ENCODE peak calls at places on chromosomes 1 and 21, in nine cellular contexts. V is coronary artery; D is posterior cingulate gyrus; R is T-helper 2 cell; A is OCI-LY7; U is cardiac muscle cell; Z is psoas muscle; K is activated CD4-positive, alpha-beta T cell treated with anti-CD3 and anti-CD28 coated beads for 4 hours; N is Calu3. H is an unnamed sample.
A peak's percentile ranks its signal among the peaks of the same experiment; 100 is the strongest.

GRCh38 chr1:33634806-33635205 is 162.4 kb downstream of the ZSCAN20 start:
- DNase-seq in U (peak; percentile 62), A (peak; percentile 26), N (peak; percentile 57), R (no peak), K (no peak), D (peak; percentile 43), V (peak; percentile 60), Z (peak; percentile 50), H (no peak)

GRCh38 chr1:219660666-219661463 is 48.0 kb upstream of the ZC3H11B start:
- DNase-seq in N (peak; percentile 88), Z (peak; percentile 91), A (no peak), R (no peak), K (no peak), U (peak; percentile 93), D (peak; percentile 90), V (peak; percentile 81), H (no peak)

GRCh38 chr21:31848339-31848985 is 24.4 kb upstream of the HUNK start:
- DNase-seq in D (no peak), N (no peak), Z (no peak), K (no peak), R (no peak), U (no peak), A (no peak), V (no peak), H (no peak)

GRCh38 chr1:14913475-14914155 is 239.9 kb upstream of the TMEM51 start:
- DNase-seq in N (no peak), Z (peak; percentile 22), V (no peak), K (no peak), R (no peak), A (peak; percentile 28), U (no peak), D (no peak), H (no peak)

GRCh38 chr1:238738942-238739341 is 647.4 kb upstream of the CHRM3 start:
- DNase-seq in R (no peak), D (no peak), V (no peak), A (no peak), U (peak; percentile 61), Z (no peak), K (no peak), N (no peak), H (no peak)

GRCh38 chr1:13465515-13465914 is 48.3 kb downstream of the LRRC38 start:
- DNase-seq in N (no peak), K (no peak), U (no peak), V (no peak), D (no peak), A (no peak), Z (no peak), R (no peak), H (no peak)

GRCh38 chr1:44616991-44617702 is 57.1 kb downstream of the TMEM53 start:
- DNase-seq in N (peak; percentile 29), R (no peak), U (peak; percentile 68), Z (no peak), A (no peak), K (no peak), V (no peak), D (no peak), H (no peak)

GRCh38 chr1:8682573-8682972 is 134.9 kb downstream of the RERE start:
- DNase-seq in K (no peak), Z (no peak), D (no peak), A (no peak), V (no peak), R (no peak), U (no peak), N (no peak), H (no peak)

GRCh38 chr1:5664906-5665875 is 327.0 kb downstream of the NPHP4 start:
- DNase-seq in D (no peak), N (no peak), V (peak; percentile 56), R (no peak), K (no peak), Z (no peak), U (no peak), A (no peak), H (no peak)

GRCh38 chr1:8439015-8439702 is 121.2 kb downstream of the SLC45A1 start:
- DNase-seq in V (no peak), U (peak; percentile 92), R (no peak), N (peak; percentile 76), A (peak; percentile 79), D (peak; percentile 61), K (no peak), Z (peak; percentile 86), H (no peak)

GRCh38 chr1:173023343-173023742 is 27.4 kb downstream of the TNFSF18 start:
- DNase-seq in U (no peak), K (no peak), N (no peak), V (no peak), D (no peak), A (no peak), Z (no peak), R (no peak), H (no peak)

GRCh38 chr1:23692308-23692871 is 784 bp downstream of the RPL11 start:
- DNase-seq in K (no peak), U (no peak), D (no peak), Z (no peak), A (peak; percentile 21), N (peak; percentile 2), V (no peak), R (peak; percentile 2), H (no peak)

GRCh38 chr1:219657186-219657585 is 44.3 kb upstream of the ZC3H11B start:
- DNase-seq in Z (no peak), A (no peak), R (no peak), N (no peak), U (no peak), D (no peak), V (no peak), K (no peak), H (no peak)

GRCh38 chr1:198187973-198188588 is 31.3 kb downstream of the NEK7 start:
- DNase-seq in Z (no peak), V (no peak), N (no peak), U (no peak), R (peak; percentile 75), D (no peak), K (no peak), A (no peak), H (peak; percentile 32)

GRCh38 chr1:15950763-15951295 is 25.1 kb downstream of the ZBTB17 start:
- DNase-seq in K (peak; percentile 91), Z (peak; percentile 68), V (no peak), R (peak; percentile 36), N (no peak), D (no peak), U (no peak), A (no peak), H (peak; percentile 55)

GRCh38 chr1:6667139-6667538 is 34.5 kb downstream of the DNAJC11 start:
- DNase-seq in R (no peak), D (no peak), A (no peak), U (no peak), Z (no peak), K (no peak), N (no peak), V (no peak), H (no peak)

GRCh38 chr1:221766210-221766609 is 24.3 kb upstream of the DUSP10 start:
- DNase-seq in U (no peak), A (no peak), Z (no peak), D (no peak), N (no peak), V (no peak), R (no peak), K (no peak), H (no peak)

GRCh38 chr1:28577052-28577678 is 14.9 kb upstream of the RAB42 start:
- DNase-seq in Z (no peak), R (no peak), U (no peak), D (no peak), A (peak; percentile 30), V (no peak), N (no peak), K (peak; percentile 11), H (no peak)

GRCh38 chr1:36217667-36218066 is 6.6 kb upstream of the THRAP3 start:
- DNase-seq in V (no peak), K (no peak), U (peak; percentile 21), A (no peak), N (peak; percentile 36), Z (no peak), R (no peak), D (peak; percentile 24), H (no peak)

GRCh38 chr1:59669752-59670312 is 144.9 kb upstream of the HOOK1 start:
- DNase-seq in K (no peak), D (peak; percentile 47), U (peak; percentile 26), A (no peak), V (no peak), Z (peak; percentile 74), N (no peak), R (no peak), H (no peak)

GRCh38 chr21:38753114-38754100 is 52.3 kb upstream of the ETS2 start:
- DNase-seq in A (no peak), D (no peak), Z (no peak), U (no peak), V (no peak), R (no peak), N (no peak), K (no peak), H (no peak)

GRCh38 chr1:41822865-41823264 is 95.9 kb downstream of the HIVEP3 start:
- DNase-seq in Z (no peak), K (no peak), V (no peak), U (no peak), N (no peak), R (no peak), D (no peak), A (no peak), H (no peak)

GRCh38 chr1:162023547-162024501 is at the start of gene OLFML2B:
- DNase-seq in U (peak; percentile 74), N (peak; percentile 66), K (peak; percentile 25), D (peak; percentile 36), V (peak; percentile 83), Z (peak; percentile 83), R (no peak), A (no peak), H (peak; percentile 6)

GRCh38 chr1:46506470-46507219 is 17.0 kb downstream of the DMBX1 start:
- DNase-seq in V (no peak), Z (peak; percentile 32), U (no peak), D (no peak), R (no peak), K (no peak), N (no peak), A (no peak), H (no peak)

GRCh38 chr1:99573431-99574217 is 72.3 kb upstream of the PALMD start:
- DNase-seq in N (no peak), R (no peak), U (no peak), D (no peak), Z (no peak), V (no peak), K (no peak), A (no peak), H (no peak)

H was measured in effector CD4-positive, alpha-beta T cell.